ENCODE peak calls at places on chromosomes 13 and 19, in seven cellular contexts. V is breast epithelium; M is activated CD8-positive, alpha-beta memory T cell treated with anti-CD3 and anti-CD28 coated beads for 24 hours; K is heart right ventricle; B is fibroblast of gingiva; H is iPS-NIHi11; R is hippocampal formation. X is an unnamed sample.

GRCh38 chr13:93554514-93554913 is 327.9 kb downstream of the GPC6 start:
- DNase-seq in R (no peak), K (no peak), M (no peak), B (no peak), H (no peak), V (no peak), X (no peak)

GRCh38 chr13:40351537-40352384 is 314.7 kb downstream of the FOXO1 start:
- DNase-seq in M (peak), R (peak), V (no peak), B (no peak), K (no peak), H (no peak), X (no peak)

GRCh38 chr13:75132800-75133695 is 348.9 kb downstream of the TBC1D4 start:
- DNase-seq in K (no peak), V (no peak), R (no peak), H (no peak), B (no peak), M (no peak), X (no peak)

GRCh38 chr13:87944038-87944437 is 272.9 kb downstream of the SLITRK5 start:
- DNase-seq in H (no peak), R (no peak), B (no peak), K (no peak), M (no peak), V (no peak), X (no peak)

GRCh38 chr13:29849731-29850212 is 645 bp downstream of the UBL3 start:
- DNase-seq in B (peak), K (peak), H (peak), R (peak), V (peak), M (no peak), X (peak)

GRCh38 chr13:73715114-73715909 is 418.9 kb downstream of the KLF12 start:
- DNase-seq in K (no peak), H (no peak), M (no peak), B (no peak), V (no peak), R (no peak), X (no peak)

GRCh38 chr13:98910501-98910951 is 67.3 kb downstream of the DOCK9 start:
- DNase-seq in M (no peak), B (peak), K (no peak), R (no peak), V (no peak), H (no peak), X (peak)

GRCh38 chr19:33683881-33684549 is 62.3 kb downstream of the CHST8 start:
- DNase-seq in B (no peak), M (no peak), H (peak), V (no peak), K (peak), R (no peak), X (peak)

GRCh38 chr13:47480121-47480520 is 521.0 kb downstream of the SUCLA2 start:
- DNase-seq in V (no peak), R (no peak), B (peak), H (no peak), K (no peak), M (no peak), X (peak)

GRCh38 chr13:30676672-30677071 is 58.7 kb upstream of the ALOX5AP start:
- DNase-seq in M (no peak), V (no peak), R (no peak), B (no peak), K (no peak), H (no peak), X (no peak)

GRCh38 chr13:22047082-22047784 is 376.4 kb downstream of the FGF9 start:
- DNase-seq in H (no peak), K (no peak), M (no peak), V (no peak), B (no peak), R (no peak), X (no peak)

GRCh38 chr19:2719910-2720776 is 1.0 kb downstream of the DIRAS1 start:
- DNase-seq in V (no peak), K (peak), H (peak), B (peak), R (peak), M (no peak), X (peak)

GRCh38 chr13:59178344-59178743 is 985.4 kb downstream of the DIAPH3 start:
- DNase-seq in R (no peak), H (peak), K (no peak), M (no peak), V (no peak), B (peak), X (peak)

GRCh38 chr13:113219311-113219940 is 10.0 kb downstream of the CUL4A start:
- DNase-seq in K (no peak), V (no peak), B (no peak), H (no peak), M (no peak), R (no peak), X (no peak)

GRCh38 chr13:102907886-102908515 is 62.2 kb downstream of the ERCC5 start:
- DNase-seq in K (no peak), M (no peak), V (no peak), B (no peak), R (no peak), H (no peak), X (no peak)

GRCh38 chr19:12574036-12574435 is 22.8 kb upstream of the ZNF564 start:
- DNase-seq in K (no peak), M (no peak), H (no peak), V (no peak), R (no peak), B (no peak), X (no peak)